ENCODE peak calls at places on chromosomes 1 and 21, in nine cellular contexts. R is right lobe of liver, B is MM.1S, W is GM10248, Q is cardiac muscle cell, T is heart right ventricle, N is ascending aorta, Y is astrocyte of the cerebellum, O is ovary. H is an unnamed sample.

GRCh38 chr1:5408401-5408800 is 583.8 kb downstream of the NPHP4 start:
- DNase-seq in O (no peak), B (no peak), W (no peak), Y (no peak), Q (no peak), N (no peak), T (no peak), R (no peak), H (no peak)

GRCh38 chr21:35367558-35367957 is 318.5 kb upstream of the RUNX1 start:
- DNase-seq in T (no peak), O (no peak), Y (no peak), W (no peak), N (no peak), Q (no peak), B (no peak), R (no peak), H (no peak)

GRCh38 chr1:180609643-180610555 is 21.9 kb upstream of the XPR1 start:
- DNase-seq in Y (no peak), T (no peak), Q (peak; percentile 81), B (no peak), R (no peak), W (no peak), O (no peak), N (no peak), H (no peak)

GRCh38 chr1:211518330-211519289 is 26.6 kb upstream of the RD3 start:
- DNase-seq in O (no peak), Q (no peak), R (peak; percentile 78), W (peak; percentile 59), Y (no peak), N (no peak), T (no peak), B (peak; percentile 73), H (no peak)

GRCh38 chr1:186325239-186325638 is 49.8 kb downstream of the TPR start:
- DNase-seq in N (no peak), B (no peak), T (no peak), R (no peak), O (no peak), Y (peak; percentile 1), Q (peak; percentile 33), W (no peak), H (no peak)

GRCh38 chr1:9058465-9058864 is 11.0 kb downstream of the SLC2A5 start:
- DNase-seq in T (no peak), W (no peak), B (no peak), R (no peak), N (no peak), O (no peak), Y (no peak), Q (peak; percentile 37), H (no peak)

GRCh38 chr21:16028163-16028562 is 298.4 kb downstream of the USP25 start:
- DNase-seq in N (no peak), T (no peak), B (no peak), Q (no peak), Y (no peak), W (no peak), O (no peak), R (no peak), H (no peak)

GRCh38 chr1:52520149-52520548 is 32.7 kb downstream of the TUT4 start:
- DNase-seq in R (no peak), O (no peak), N (no peak), B (no peak), W (peak; percentile 31), Y (no peak), Q (peak; percentile 17), T (no peak), H (no peak)

GRCh38 chr1:182568647-182569284 is 20.3 kb downstream of the RNASEL start:
- DNase-seq in B (no peak), N (no peak), W (peak; percentile 27), Y (no peak), Q (no peak), O (no peak), T (no peak), R (no peak), H (no peak)

GRCh38 chr21:34670220-34670961 is 1.6 kb downstream of the CLIC6 start:
- DNase-seq in Y (no peak), Q (no peak), B (no peak), O (peak; percentile 50), R (no peak), W (peak; percentile 59), N (no peak), T (no peak), H (peak; percentile 35)

GRCh38 chr1:200198247-200198646 is 170.7 kb downstream of the NR5A2 start:
- DNase-seq in Y (no peak), N (no peak), O (no peak), W (no peak), T (no peak), R (no peak), B (no peak), Q (no peak), H (no peak)

GRCh38 chr1:19032701-19033515 is 76.4 kb upstream of the IFFO2 start:
- DNase-seq in Q (no peak), N (peak; percentile 58), Y (no peak), W (no peak), O (no peak), T (no peak), B (no peak), R (peak; percentile 90), H (no peak)

GRCh38 chr1:49424782-49425181 is 599.0 kb downstream of the AGBL4 start:
- DNase-seq in N (no peak), Q (no peak), T (no peak), Y (peak; percentile 5), R (no peak), W (no peak), O (no peak), B (peak; percentile 8), H (no peak)

GRCh38 chr21:33734326-33734725 is 92.0 kb downstream of the ITSN1 start:
- DNase-seq in Q (no peak), W (no peak), T (no peak), R (no peak), Y (no peak), O (no peak), B (peak; percentile 19), N (no peak), H (no peak)

GRCh38 chr1:193951989-193952388 is 765.6 kb upstream of the B3GALT2 start:
- DNase-seq in T (no peak), N (no peak), R (no peak), W (no peak), B (no peak), O (no peak), Y (no peak), Q (peak; percentile 62), H (no peak)

GRCh38 chr1:178341218-178341956 is 155.4 kb downstream of the CLEC20A start:
- DNase-seq in B (no peak), W (no peak), N (peak; percentile 81), T (peak; percentile 28), Q (peak; percentile 91), Y (peak; percentile 80), O (peak; percentile 54), R (no peak), H (no peak)

GRCh38 chr1:92446990-92447681 is 39.6 kb downstream of the GFI1 start:
- DNase-seq in B (no peak), R (no peak), T (no peak), Y (no peak), O (no peak), N (no peak), W (no peak), Q (peak; percentile 24), H (no peak)

GRCh38 chr1:180627411-180627810 is 4.4 kb upstream of the XPR1 start:
- DNase-seq in Y (no peak), B (no peak), N (no peak), R (no peak), O (no peak), Q (peak; percentile 23), T (no peak), W (no peak), H (no peak)

GRCh38 chr1:20634594-20635084 is 1.4 kb downstream of the PINK1 start:
- DNase-seq in W (no peak), O (no peak), N (no peak), B (no peak), Q (peak; percentile 54), T (peak; percentile 41), Y (peak; percentile 39), R (peak; percentile 66), H (peak; percentile 50)

GRCh38 chr1:32073387-32074229 is 869 bp downstream of the TMEM39B start:
- DNase-seq in Q (no peak), B (no peak), O (no peak), T (no peak), N (no peak), Y (no peak), W (no peak), R (no peak), H (no peak)
- TF ChIP-seq CTCF in Q (peak; percentile 30), B (no peak), O (no peak), T (peak; percentile 39), N (peak; percentile 36), Y (peak; percentile 48), W (no peak), R (no peak), H (no peak)

GRCh38 chr1:67432745-67433144 is 2.5 kb upstream of the SERBP1 start:
- DNase-seq in O (no peak), R (no peak), Q (no peak), T (no peak), B (no peak), W (no peak), N (no peak), Y (no peak), H (no peak)

GRCh38 chr1:67431869-67432578 is 1.8 kb upstream of the SERBP1 start:
- DNase-seq in R (no peak), O (no peak), B (no peak), Q (no peak), N (no peak), T (no peak), Y (no peak), W (no peak), H (no peak)

GRCh38 chr1:67436511-67437057 is 6.4 kb upstream of the SERBP1 start:
- DNase-seq in B (no peak), T (no peak), W (no peak), Q (no peak), O (no peak), R (no peak), N (no peak), Y (no peak), H (no peak)

GRCh38 chr1:67433830-67434229 is 3.6 kb upstream of the SERBP1 start:
- DNase-seq in O (no peak), Q (no peak), Y (no peak), B (no peak), T (no peak), N (no peak), W (no peak), R (no peak), H (no peak)

GRCh38 chr1:67434491-67434890 is 4.3 kb upstream of the SERBP1 start:
- DNase-seq in N (no peak), T (no peak), B (no peak), Q (no peak), R (no peak), Y (no peak), W (no peak), O (no peak), H (no peak)
- TF ChIP-seq CTCF in N (no peak), T (no peak), B (no peak), Q (no peak), R (no peak), Y (no peak), W (no peak), O (no peak), H (no peak)

GRCh38 chr21:37532868-37533780 is 166.6 kb downstream of the DYRK1A start:
- DNase-seq in Y (no peak), R (no peak), T (peak; percentile 25), N (no peak), O (no peak), W (peak; percentile 42), B (no peak), Q (no peak), H (peak; percentile 65)
- TF ChIP-seq CTCF in Y (no peak), R (no peak), T (no peak), N (no peak), O (no peak), W (no peak), B (no peak), Q (no peak), H (no peak)

GRCh38 chr1:157978547-157979403 is 14.7 kb upstream of the KIRREL1 start:
- DNase-seq in R (no peak), T (no peak), B (no peak), O (no peak), N (no peak), Q (peak; percentile 23), Y (no peak), W (no peak), H (no peak)
- TF ChIP-seq CTCF in R (no peak), T (peak; percentile 20), B (no peak), O (no peak), N (no peak), Q (peak; percentile 19), Y (peak; percentile 18), W (no peak), H (no peak)

H was measured in activated CD8-positive, alpha-beta T cell treated with anti-CD3 and anti-CD28 coated beads for 36 hours.